ENCODE peak calls at places on chromosomes 5 and 9, in seven cellular contexts. B, Y, Q, A, V, F and R are unnamed samples.

GRCh38 chr5:167064199-167064811 is 1227.1 kb upstream of the WWC1 start:
- DNase-seq in B (peak; percentile 84), Y (peak; percentile 54), Q (no peak), A (no peak), V (no peak), F (no peak), R (no peak)

GRCh38 chr5:42919600-42919999 is 107.9 kb upstream of the SELENOP start:
- DNase-seq in B (no peak), Y (no peak), Q (no peak), A (no peak), V (no peak), F (no peak), R (no peak)

GRCh38 chr9:9174358-9174757 is 1374.8 kb upstream of the DMAC1 start:
- DNase-seq in B (no peak), Y (no peak), Q (no peak), A (no peak), V (no peak), F (no peak), R (no peak)

GRCh38 chr5:165630211-165630866 is 2124.9 kb downstream of the MAT2B start:
- DNase-seq in B (peak; percentile 76), Y (peak; percentile 85), Q (peak; percentile 64), A (peak; percentile 80), V (peak; percentile 64), F (peak; percentile 78), R (peak; percentile 78)

GRCh38 chr9:106861585-106862114 is 1.3 kb upstream of the ZNF462 start:
- DNase-seq in B (no peak), Y (peak; percentile 68), Q (no peak), A (peak; percentile 29), V (no peak), F (no peak), R (no peak)

GRCh38 chr9:19769213-19769612 is 19.6 kb downstream of the SLC24A2 start:
- DNase-seq in B (no peak), Y (no peak), Q (no peak), A (peak; percentile 11), V (no peak), F (peak; percentile 1), R (no peak)

GRCh38 chr5:39427225-39427624 is 2.4 kb upstream of the DAB2 start:
- DNase-seq in B (no peak), Y (no peak), Q (peak; percentile 66), A (no peak), V (no peak), F (peak; percentile 23), R (no peak)

GRCh38 chr5:73901455-73901854 is 275.5 kb downstream of the ARHGEF28 start:
- DNase-seq in B (no peak), Y (peak; percentile 34), Q (no peak), A (peak; percentile 4), V (no peak), F (no peak), R (no peak)

GRCh38 chr9:99144966-99145365 is 40.1 kb downstream of the TGFBR1 start:
- DNase-seq in B (no peak), Y (no peak), Q (no peak), A (no peak), V (no peak), F (no peak), R (no peak)

GRCh38 chr9:97543568-97543967 is 42.1 kb downstream of the TMOD1 start:
- DNase-seq in B (no peak), Y (peak; percentile 14), Q (no peak), A (no peak), V (no peak), F (no peak), R (no peak)

GRCh38 chr5:159825551-159826051 is 90.7 kb upstream of the ADRA1B start:
- DNase-seq in B (no peak), Y (no peak), Q (no peak), A (no peak), V (no peak), F (no peak), R (no peak)

GRCh38 chr5:142644127-142644526 is 41.8 kb downstream of the FGF1 start:
- DNase-seq in B (no peak), Y (no peak), Q (peak; percentile 36), A (no peak), V (no peak), F (peak; percentile 44), R (no peak)

GRCh38 chr9:10562581-10563343 is 50.0 kb downstream of the PTPRD start:
- DNase-seq in B (no peak), Y (peak; percentile 13), Q (no peak), A (peak; percentile 37), V (no peak), F (peak; percentile 53), R (no peak)

GRCh38 chr9:89606049-89606481 is 1.3 kb downstream of the GADD45G start:
- DNase-seq in B (peak; percentile 17), Y (peak; percentile 81), Q (peak; percentile 61), A (peak; percentile 94), V (no peak), F (peak; percentile 85), R (peak; percentile 68)

GRCh38 chr5:157682257-157682656 is 10.9 kb downstream of the C5orf52 start:
- DNase-seq in B (no peak), Y (no peak), Q (no peak), A (no peak), V (no peak), F (no peak), R (no peak)

GRCh38 chr5:157681048-157681447 is 9.7 kb downstream of the C5orf52 start:
- DNase-seq in B (no peak), Y (no peak), Q (no peak), A (no peak), V (no peak), F (no peak), R (no peak)

GRCh38 chr5:157679801-157680200 is 8.5 kb downstream of the C5orf52 start:
- DNase-seq in B (no peak), Y (no peak), Q (no peak), A (no peak), V (no peak), F (no peak), R (no peak)

GRCh38 chr5:157680239-157680638 is 8.9 kb downstream of the C5orf52 start:
- DNase-seq in B (no peak), Y (no peak), Q (no peak), A (no peak), V (no peak), F (no peak), R (no peak)
- H2AK5ac ChIP-seq in B (peak overlapping the region; percentile 43), Y (no peak overlapping the region), Q (no peak overlapping the region), A (no peak overlapping the region), V (no peak overlapping the region), F (no peak overlapping the region), R (no peak overlapping the region)

GRCh38 chr5:78858401-78858800 is 126.7 kb downstream of the ARSB start:
- DNase-seq in B (no peak), Y (no peak), Q (no peak), A (no peak), V (no peak), F (no peak), R (no peak)

DNA sequence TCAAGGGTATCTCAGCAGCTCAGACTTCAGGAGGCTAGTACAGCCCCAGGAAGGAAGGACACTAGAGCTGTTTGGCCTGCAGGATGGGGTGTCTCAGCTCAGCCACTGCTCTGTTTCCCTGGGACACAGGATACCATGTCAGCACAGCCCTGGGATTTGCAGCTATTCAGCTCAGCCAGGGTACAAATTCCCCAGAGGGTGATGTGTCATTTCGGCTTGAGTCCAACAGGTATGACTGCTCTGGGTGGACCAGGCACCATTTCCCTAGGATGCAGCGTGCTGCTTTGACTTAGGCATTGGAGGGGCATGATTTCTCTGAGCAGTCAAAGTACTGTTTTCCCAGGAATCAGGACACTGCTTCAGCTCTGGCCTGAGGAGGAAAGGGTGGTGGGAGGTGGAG is 130.1 kb downstream of the ARSB start:
- DNase-seq in B (no peak), Y (no peak), Q (no peak), A (no peak), V (no peak), F (no peak), R (no peak)
- H2AK5ac ChIP-seq in B (no peak overlapping the region), Y (no peak overlapping the region), Q (no peak overlapping the region), A (no peak overlapping the region), V (no peak overlapping the region), F (no peak overlapping the region), R (no peak overlapping the region)

DNA sequence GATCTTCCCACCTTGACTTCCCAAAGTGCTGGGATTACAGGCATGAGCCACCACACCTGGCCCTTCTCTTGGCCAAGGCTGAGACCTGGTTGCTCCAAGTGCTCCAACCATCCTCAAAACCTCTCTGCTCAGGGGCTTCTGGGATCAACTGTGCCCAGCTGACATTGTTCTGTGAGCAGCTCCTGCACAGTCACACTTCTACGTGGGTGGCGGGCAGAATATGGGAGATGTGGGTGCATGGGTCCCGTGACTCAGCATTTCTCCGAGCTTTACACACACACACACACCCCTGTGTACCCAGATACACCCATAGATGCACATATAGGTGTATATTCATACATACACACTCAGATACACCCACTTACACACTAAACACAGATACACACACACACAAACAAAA is 10.5 kb upstream of the MYORG start:
- DNase-seq in B (no peak), Y (no peak), Q (no peak), A (no peak), V (no peak), F (no peak), R (peak; percentile 14)
- H2AK5ac ChIP-seq in B (no peak overlapping the region), Y (no peak overlapping the region), Q (no peak overlapping the region), A (no peak overlapping the region), V (no peak overlapping the region), F (no peak overlapping the region), R (no peak overlapping the region)

DNA sequence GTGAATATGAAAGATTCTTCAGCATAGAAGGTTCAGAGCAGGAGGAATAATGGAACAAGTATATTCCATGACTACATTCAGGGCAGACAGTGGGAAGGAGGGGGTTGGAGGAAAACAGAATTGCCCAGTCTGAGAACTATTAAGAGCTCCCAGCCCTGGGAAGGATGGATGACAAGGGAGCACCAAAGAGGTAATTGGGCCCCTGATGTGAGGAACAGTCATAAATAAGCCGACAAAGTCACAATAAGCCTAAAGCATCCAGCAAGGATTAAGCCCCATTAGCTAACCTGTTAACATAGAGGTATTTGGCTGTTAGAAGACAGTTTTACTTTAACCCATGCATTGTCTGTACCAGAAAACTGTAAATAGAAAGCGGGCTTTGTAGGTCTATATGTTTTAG is 348.7 kb upstream of the SEMA6A start:
- DNase-seq in B (peak; percentile 40), Y (peak; percentile 79), Q (no peak), A (no peak), V (no peak), F (no peak), R (no peak)
- H2AK5ac ChIP-seq in B (no peak overlapping the region), Y (no peak overlapping the region), Q (no peak overlapping the region), A (no peak overlapping the region), V (no peak overlapping the region), F (no peak overlapping the region), R (no peak overlapping the region)

GRCh38 chr5:52789867-52790266 is 2.2 kb downstream of the ITGA1 start:
- DNase-seq in B (no peak), Y (no peak), Q (no peak), A (no peak), V (no peak), F (no peak), R (no peak)
- H2AK5ac ChIP-seq in B (no peak overlapping the region), Y (no peak overlapping the region), Q (no peak overlapping the region), A (no peak overlapping the region), V (no peak overlapping the region), F (no peak overlapping the region), R (no peak overlapping the region)

GRCh38 chr5:11044581-11044980 is 283.5 kb upstream of the DAP start:
- DNase-seq in B (no peak), Y (no peak), Q (no peak), A (no peak), V (no peak), F (no peak), R (no peak)
- H2AK5ac ChIP-seq in B (no peak overlapping the region), Y (no peak overlapping the region), Q (no peak overlapping the region), A (no peak overlapping the region), V (no peak overlapping the region), F (no peak overlapping the region), R (no peak overlapping the region)